ENCODE peak calls at places on chromosomes 11 and 22, in five cellular contexts. L is T-helper 9 cell, M is NCI-H460, B is NCI-H1105 treated with DMSO at 0.1 percent for 48 hours, S is upper lobe of left lung. U is an unnamed sample.

GRCh38 chr11:45543808-45544422 is 121.5 kb downstream of the CHST1 start:
- DNase-seq in L (no peak), M (no peak), B (no peak), S (no peak), U (peak)

GRCh38 chr22:50530280-50530856 is 556 bp upstream of the TYMP start:
- DNase-seq in L (no peak), M (peak), B (no peak), S (peak), U (peak)

GRCh38 chr11:8263769-8264410 is at the start of gene LMO1:
- DNase-seq in L (peak), M (peak), B (peak), S (peak), U (peak)

GRCh38 chr11:1640076-1640946 is 10.7 kb downstream of the KRTAP5-5 start:
- DNase-seq in L (peak), M (peak), B (peak), S (no peak), U (peak)

GRCh38 chr11:32562839-32563599 is 20.6 kb upstream of the EIF3M start:
- DNase-seq in L (no peak), M (no peak), B (no peak), S (no peak), U (no peak)

GRCh38 chr11:12069053-12069676 is 41.2 kb upstream of the MICAL2 start:
- DNase-seq in L (no peak), M (no peak), B (no peak), S (no peak), U (no peak)

GRCh38 chr11:14645985-14646900 is 2.6 kb downstream of the PDE3B start:
- DNase-seq in L (no peak), M (no peak), B (no peak), S (no peak), U (no peak)

GRCh38 chr11:134716582-134716981 is 304.5 kb upstream of the B3GAT1 start:
- DNase-seq in L (no peak), M (no peak), B (no peak), S (no peak), U (no peak)

GRCh38 chr11:62193954-62194353 is 3.9 kb downstream of the SCGB1D1 start:
- DNase-seq in L (no peak), M (no peak), B (no peak), S (no peak), U (peak)

GRCh38 chr11:85394288-85394687 is 232.9 kb downstream of the DLG2 start:
- DNase-seq in L (no peak), M (no peak), B (no peak), S (no peak), U (no peak)

GRCh38 chr11:7444582-7444981 is 40.7 kb upstream of the OLFML1 start:
- DNase-seq in L (no peak), M (no peak), B (no peak), S (no peak), U (no peak)

GRCh38 chr11:134683860-134684259 is 271.8 kb upstream of the B3GAT1 start:
- DNase-seq in L (no peak), M (no peak), B (no peak), S (no peak), U (no peak)

GRCh38 chr22:40405178-40406062 is 35.0 kb downstream of the SGSM3 start:
- DNase-seq in L (no peak), M (no peak), B (no peak), S (no peak), U (no peak)

GRCh38 chr11:60950933-60951610 is 904 bp downstream of the SLC15A3 start:
- DNase-seq in L (no peak), M (no peak), B (no peak), S (peak), U (peak)

GRCh38 chr22:36577019-36577418 is 48.1 kb upstream of the EIF3D start:
- DNase-seq in L (no peak), M (no peak), B (no peak), S (no peak), U (peak)

GRCh38 chr11:121133046-121133445 is 32.0 kb downstream of the TECTA start:
- DNase-seq in L (no peak), M (no peak), B (no peak), S (no peak), U (no peak)

GRCh38 chr11:85310479-85310878 is 316.7 kb downstream of the DLG2 start:
- DNase-seq in L (no peak), M (no peak), B (peak), S (no peak), U (no peak)

GRCh38 chr11:76624515-76625379 is 45.8 kb downstream of the LRRC32 start:
- DNase-seq in L (no peak), M (no peak), B (no peak), S (no peak), U (no peak)

GRCh38 chr22:42433754-42434153 is 1.6 kb upstream of the NFAM1 start:
- DNase-seq in L (no peak), M (no peak), B (peak), S (no peak), U (no peak)